ENCODE peak calls at places on chromosomes 11 and 22, in eight cellular contexts. Y is cardiac muscle cell; D is CD8-positive, alpha-beta memory T cell; B is prostate gland; U is GM23248; H is IMR-90; S is sigmoid colon; A is HepG2. T is an unnamed sample.

GRCh38 chr11:98104249-98104648 is 916.5 kb upstream of the CNTN5 start:
- DNase-seq in A (no peak), H (no peak), B (no peak), S (no peak), U (no peak), D (no peak), Y (no peak), T (no peak)

GRCh38 chr22:48367731-48368130 is 1459.9 kb downstream of the BRD1 start:
- DNase-seq in B (no peak), D (no peak), U (no peak), Y (no peak), H (no peak), S (no peak), A (no peak), T (no peak)

GRCh38 chr11:65743928-65744698 is 23.5 kb upstream of the RNASEH2C start:
- DNase-seq in B (no peak), Y (peak; percentile 11), A (peak; percentile 82), S (no peak), D (no peak), U (peak; percentile 59), H (no peak), T (no peak)

GRCh38 chr11:65411681-65412070 is 10.9 kb upstream of the NEAT1 start:
- DNase-seq in U (no peak), Y (no peak), H (no peak), A (no peak), B (no peak), S (no peak), D (no peak), T (peak; percentile 34)

GRCh38 chr22:46149493-46149997 is 781 bp upstream of the PPARA start:
- DNase-seq in A (no peak), B (peak; percentile 53), H (no peak), S (peak; percentile 84), Y (peak; percentile 62), D (no peak), U (peak; percentile 54), T (peak; percentile 49)

GRCh38 chr11:2518112-2518982 is 73.5 kb downstream of the KCNQ1 start:
- DNase-seq in Y (no peak), H (no peak), B (no peak), S (peak; percentile 50), A (no peak), U (no peak), D (no peak), T (no peak)

GRCh38 chr22:42091446-42091764 is 833 bp upstream of the NDUFA6 start:
- DNase-seq in A (no peak), D (no peak), U (no peak), H (no peak), B (no peak), Y (no peak), S (no peak), T (no peak)

GRCh38 chr11:94046796-94047195 is 25.6 kb downstream of the HEPHL1 start:
- DNase-seq in D (no peak), H (no peak), A (no peak), S (no peak), B (no peak), Y (no peak), U (no peak), T (no peak)

GRCh38 chr11:102171101-102171500 is 60.9 kb downstream of the YAP1 start:
- DNase-seq in H (peak; percentile 85), A (no peak), D (no peak), Y (no peak), U (peak; percentile 74), B (no peak), S (no peak), T (no peak)

GRCh38 chr11:124108158-124108557 is 7.1 kb upstream of the VWA5A start:
- DNase-seq in U (peak; percentile 13), Y (peak; percentile 7), B (no peak), D (no peak), S (no peak), H (peak; percentile 15), A (peak; percentile 3), T (no peak)

GRCh38 chr11:122863704-122864326 is 18.7 kb upstream of the JHY start:
- DNase-seq in U (peak; percentile 75), B (no peak), Y (peak; percentile 53), A (no peak), D (no peak), S (no peak), H (peak; percentile 50), T (peak; percentile 69)

GRCh38 chr11:104484784-104485554 is 321.0 kb upstream of the PDGFD start:
- DNase-seq in A (no peak), U (no peak), D (no peak), B (no peak), Y (no peak), H (peak; percentile 16), S (no peak), T (no peak)

GRCh38 chr11:70298243-70298915 is 27.9 kb downstream of the PPFIA1 start:
- DNase-seq in H (peak; percentile 46), B (no peak), U (peak; percentile 5), Y (no peak), D (no peak), S (peak; percentile 8), A (no peak), T (no peak)

GRCh38 chr22:31962392-31963113 is 18.2 kb downstream of the YWHAH start:
- DNase-seq in U (no peak), B (no peak), A (no peak), S (peak; percentile 7), D (no peak), H (no peak), Y (no peak), T (peak; percentile 1)

GRCh38 chr22:33126881-33127280 is 68.7 kb upstream of the SYN3 start:
- DNase-seq in H (no peak), D (no peak), S (no peak), U (peak; percentile 50), A (peak; percentile 39), Y (peak; percentile 49), B (no peak), T (peak; percentile 10)

GRCh38 chr11:2994336-2994730 is 2.2 kb upstream of the NAP1L4 start:
- DNase-seq in D (no peak), U (no peak), A (no peak), B (no peak), H (no peak), S (no peak), Y (no peak), T (no peak)

GRCh38 chr11:14809466-14809865 is 82.6 kb downstream of the CYP2R1 start:
- DNase-seq in U (peak; percentile 1), B (no peak), S (no peak), A (no peak), D (no peak), H (peak; percentile 34), Y (no peak), T (no peak)

DNA sequence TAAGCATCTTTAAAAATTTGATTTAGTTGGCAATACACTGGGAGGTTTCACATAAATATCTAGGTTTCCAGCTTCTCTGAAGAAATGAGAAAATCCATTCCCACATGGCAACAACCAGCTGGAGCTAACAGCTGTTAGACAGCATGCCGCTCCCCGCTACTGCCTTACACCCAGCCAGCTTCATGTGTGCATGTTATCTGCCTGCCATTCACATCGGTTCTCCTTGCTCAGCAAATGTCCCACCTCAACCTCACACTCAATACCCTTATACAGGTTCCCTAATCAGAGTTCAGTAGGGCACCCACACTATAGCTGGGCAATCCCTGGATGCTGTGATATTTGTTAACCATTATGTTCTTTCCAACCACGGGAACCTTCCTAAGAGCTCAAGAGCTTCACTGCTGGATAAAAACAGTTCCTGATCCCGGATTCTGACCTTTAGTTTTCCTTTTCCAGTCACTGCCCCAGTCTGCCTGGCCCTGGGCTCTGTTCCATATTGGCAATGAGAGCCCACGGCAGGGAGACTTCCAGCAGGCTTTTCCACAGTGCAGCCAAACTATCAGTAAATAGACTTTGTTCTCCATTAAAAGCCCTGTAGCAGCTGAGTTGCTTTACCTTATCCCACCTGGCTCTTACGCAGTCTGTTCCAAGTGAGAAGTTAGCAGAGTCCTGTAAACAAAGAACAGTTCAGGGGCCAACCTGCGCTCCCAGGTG is 8.6 kb downstream of the RPUSD4 start:
- DNase-seq in B (no peak), U (no peak), A (no peak), S (no peak), Y (no peak), D (no peak), H (no peak), T (no peak)
- H3K27me3 ChIP-seq in B (no peaks in the 10 kb centered on the region), U (no peaks in the 10 kb centered on the region), A (no peaks in the 10 kb centered on the region), S (no peaks in the 10 kb centered on the region), Y (no peaks in the 10 kb centered on the region), D (no peaks in the 10 kb centered on the region), H (no peaks in the 10 kb centered on the region), T (no peaks in the 10 kb centered on the region)

DNA sequence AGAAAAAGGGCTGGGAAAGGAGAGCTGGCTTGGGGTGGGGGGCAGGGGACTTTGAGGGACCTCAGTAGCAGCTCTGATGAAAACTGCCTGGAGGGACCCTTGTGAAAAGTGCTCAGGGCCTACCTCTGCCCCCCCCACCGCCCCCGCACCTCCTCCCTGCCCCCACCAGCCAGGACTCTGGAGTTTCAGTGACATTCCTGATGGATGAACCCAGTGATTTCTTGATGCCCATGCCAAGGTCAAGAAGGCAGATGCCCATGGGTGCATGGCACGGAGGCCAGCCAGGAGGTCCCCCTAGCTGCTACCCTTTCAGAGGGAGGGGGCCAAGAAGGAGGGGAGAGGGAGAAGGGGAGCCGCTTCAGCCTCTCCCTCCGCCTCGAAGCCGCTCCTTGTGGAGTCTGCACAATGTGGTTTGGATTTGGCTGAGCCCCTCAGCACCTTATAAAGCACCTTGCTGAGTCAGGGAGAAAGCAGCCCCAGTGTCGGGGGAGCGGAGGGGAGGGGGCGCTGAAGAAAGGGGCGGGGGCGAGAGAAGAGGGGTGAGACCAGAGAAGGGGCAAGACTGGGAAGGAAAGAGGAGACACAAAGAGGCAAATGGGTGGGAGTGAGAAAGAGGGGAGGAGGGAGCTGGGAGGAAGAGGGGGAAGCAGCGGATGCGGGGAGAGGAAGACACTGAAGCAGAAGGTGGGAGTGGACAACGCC is 2.1 kb upstream of the CLCF1 start:
- DNase-seq in A (no peak), S (no peak), H (no peak), U (no peak), Y (no peak), D (no peak), B (no peak), T (no peak)
- H3K27ac ChIP-seq in A (no peak overlapping the region), S (peak overlapping the region; percentile 85), H (peak overlapping the region; percentile 49), U (peak overlapping the region; percentile 98), Y (no peak overlapping the region), D (no peak overlapping the region), B (no peak overlapping the region), T (no peak overlapping the region)

DNA sequence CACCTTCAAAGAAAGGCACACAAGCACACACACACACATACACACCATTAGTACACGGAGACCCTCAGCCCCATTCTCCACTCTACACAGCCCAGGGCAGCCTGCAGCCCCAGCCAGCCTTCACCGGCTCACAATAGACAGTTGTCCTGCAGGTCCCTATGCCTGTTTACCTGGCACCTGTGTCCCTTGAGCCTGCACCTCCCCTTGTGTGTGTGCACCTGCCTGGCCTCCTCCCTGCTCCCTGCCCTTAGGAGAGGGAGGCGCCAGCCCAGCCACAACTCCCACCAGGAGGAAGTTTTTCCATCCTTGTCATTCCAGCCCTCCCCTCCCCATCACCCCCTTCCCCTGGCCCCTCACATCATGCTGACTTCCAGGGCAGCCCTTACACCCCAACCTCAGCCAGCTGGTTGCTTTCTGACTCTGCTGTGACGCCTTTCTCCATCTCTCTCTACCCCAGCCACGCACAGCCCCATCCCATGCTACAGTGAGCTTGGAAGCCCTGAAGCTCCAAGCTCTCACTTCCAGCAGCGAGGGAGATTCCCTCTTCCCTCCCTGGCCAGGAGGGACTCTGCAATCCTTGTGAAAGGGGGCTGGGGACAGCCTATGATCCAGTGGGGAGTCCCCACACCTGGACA is 4.4 kb downstream of the AHNAK start:
- DNase-seq in S (no peak), D (no peak), B (no peak), U (no peak), Y (no peak), H (peak; percentile 23), A (no peak), T (no peak)
- H3K4me3 ChIP-seq in S (peak overlapping the region; percentile 100), D (peak overlapping the region; percentile 76), B (peak overlapping the region; percentile 93), U (peak overlapping the region; percentile 96), Y (no peak overlapping the region), H (peak overlapping the region; percentile 85), A (peak overlapping the region; percentile 79), T (peak overlapping the region; percentile 71)

GRCh38 chr22:43400449-43400848 is 11.4 kb upstream of the MPPED1 start:
- DNase-seq in U (no peak), Y (no peak), A (no peak), B (no peak), D (no peak), H (no peak), S (no peak), T (no peak)
- H3K27me3 ChIP-seq in U (peaks cover 3% of the 10 kb centered on the region), Y (peaks cover 4% of the 10 kb centered on the region), A (peaks cover 3% of the 10 kb centered on the region), B (no peaks in the 10 kb centered on the region), D (no peaks in the 10 kb centered on the region), H (peaks cover 5% of the 10 kb centered on the region), S (no peaks in the 10 kb centered on the region), T (no peaks in the 10 kb centered on the region)